ENCODE peak calls at places on chromosomes 7 and 10, in six cellular contexts. One of them, this sample, is unnamed.
A peak's percentile ranks its signal among the peaks of the same experiment; 100 is the strongest.

GRCh38 chr10:7119325-7120015 is 291.4 kb downstream of the SFMBT2 start:
- DNase-seq in GM12878: no peak
- DNase-seq in heart left ventricle: no peak
- DNase-seq in adrenal gland: no peak
- DNase-seq in HCT116: no peak
- DNase-seq in esophagus squamous epithelium: no peak
- DNase-seq in this sample: no peak

GRCh38 chr10:103548581-103549348 is 55.3 kb downstream of the NEURL1 start:
- DNase-seq in GM12878: no peak
- DNase-seq in esophagus squamous epithelium: no peak
- DNase-seq in HCT116: no peak
- DNase-seq in adrenal gland: no peak
- DNase-seq in heart left ventricle: no peak
- DNase-seq in this sample: peak; percentile 31

GRCh38 chr7:47846117-47846836 is 102.0 kb downstream of the PKD1L1 start:
- DNase-seq in adrenal gland: no peak
- DNase-seq in HCT116: peak; percentile 24
- DNase-seq in heart left ventricle: no peak
- DNase-seq in esophagus squamous epithelium: no peak
- DNase-seq in GM12878: no peak
- DNase-seq in this sample: no peak

GRCh38 chr10:86198271-86198670 is 168.3 kb downstream of the GRID1 start:
- DNase-seq in esophagus squamous epithelium: no peak
- DNase-seq in adrenal gland: no peak
- DNase-seq in heart left ventricle: no peak
- DNase-seq in GM12878: no peak
- DNase-seq in HCT116: no peak
- DNase-seq in this sample: peak; percentile 18

GRCh38 chr7:10571759-10572158 is 401.9 kb upstream of the PHF14 start:
- DNase-seq in HCT116: no peak
- DNase-seq in esophagus squamous epithelium: no peak
- DNase-seq in adrenal gland: no peak
- DNase-seq in GM12878: no peak
- DNase-seq in heart left ventricle: no peak
- DNase-seq in this sample: no peak

GRCh38 chr7:44157116-44158059 is 16.3 kb upstream of the MYL7 start:
- DNase-seq in esophagus squamous epithelium: no peak
- DNase-seq in heart left ventricle: no peak
- DNase-seq in adrenal gland: no peak
- DNase-seq in HCT116: no peak
- DNase-seq in GM12878: no peak
- DNase-seq in this sample: no peak

GRCh38 chr7:69367785-69368184 is 230.5 kb upstream of the AUTS2 start:
- DNase-seq in GM12878: no peak
- DNase-seq in adrenal gland: no peak
- DNase-seq in HCT116: no peak
- DNase-seq in heart left ventricle: no peak
- DNase-seq in esophagus squamous epithelium: no peak
- DNase-seq in this sample: no peak

GRCh38 chr10:52984169-52984568 is 211.6 kb upstream of the MBL2 start:
- DNase-seq in esophagus squamous epithelium: no peak
- DNase-seq in HCT116: no peak
- DNase-seq in heart left ventricle: no peak
- DNase-seq in GM12878: no peak
- DNase-seq in adrenal gland: no peak
- DNase-seq in this sample: no peak

GRCh38 chr10:88964360-88964759 is 11.8 kb upstream of the ACTA2 start:
- DNase-seq in GM12878: no peak
- DNase-seq in esophagus squamous epithelium: no peak
- DNase-seq in adrenal gland: no peak
- DNase-seq in heart left ventricle: no peak
- DNase-seq in HCT116: no peak
- DNase-seq in this sample: no peak

GRCh38 chr7:120609136-120609753 is 248.7 kb downstream of the TSPAN12 start:
- DNase-seq in esophagus squamous epithelium: no peak
- DNase-seq in heart left ventricle: no peak
- DNase-seq in adrenal gland: no peak
- DNase-seq in HCT116: no peak
- DNase-seq in GM12878: no peak
- DNase-seq in this sample: no peak

GRCh38 chr7:98836811-98837631 is 32.8 kb downstream of the TMEM130 start:
- DNase-seq in GM12878: no peak
- DNase-seq in esophagus squamous epithelium: no peak
- DNase-seq in heart left ventricle: peak; percentile 32
- DNase-seq in adrenal gland: no peak
- DNase-seq in HCT116: peak; percentile 59
- DNase-seq in this sample: no peak

GRCh38 chr7:18873674-18874341 is 243.6 kb downstream of the TWIST1 start:
- DNase-seq in esophagus squamous epithelium: no peak
- DNase-seq in adrenal gland: no peak
- DNase-seq in heart left ventricle: no peak
- DNase-seq in HCT116: no peak
- DNase-seq in GM12878: no peak
- DNase-seq in this sample: no peak

GRCh38 chr7:151060416-151061234 is 1.2 kb downstream of the SLC4A2 start:
- DNase-seq in esophagus squamous epithelium: no peak
- DNase-seq in heart left ventricle: no peak
- DNase-seq in GM12878: no peak
- DNase-seq in adrenal gland: peak; percentile 65
- DNase-seq in HCT116: no peak
- DNase-seq in this sample: no peak

GRCh38 chr10:19874791-19875190 is 58.6 kb downstream of the PLXDC2 start:
- DNase-seq in esophagus squamous epithelium: no peak
- DNase-seq in adrenal gland: peak; percentile 20
- DNase-seq in GM12878: no peak
- DNase-seq in HCT116: no peak
- DNase-seq in heart left ventricle: no peak
- DNase-seq in this sample: no peak

GRCh38 chr10:32961892-32962369 is 3.9 kb upstream of the ITGB1 start:
- DNase-seq in heart left ventricle: no peak
- DNase-seq in HCT116: peak; percentile 69
- DNase-seq in adrenal gland: no peak
- DNase-seq in GM12878: no peak
- DNase-seq in esophagus squamous epithelium: no peak
- DNase-seq in this sample: no peak

GRCh38 chr7:157014635-157015555 is 4.4 kb upstream of the MNX1 start:
- DNase-seq in GM12878: no peak
- DNase-seq in adrenal gland: no peak
- DNase-seq in esophagus squamous epithelium: no peak
- DNase-seq in heart left ventricle: no peak
- DNase-seq in HCT116: no peak
- DNase-seq in this sample: peak; percentile 48

GRCh38 chr10:130301026-130301892 is 165.1 kb downstream of the GLRX3 start:
- DNase-seq in esophagus squamous epithelium: peak; percentile 29
- DNase-seq in adrenal gland: peak; percentile 86
- DNase-seq in heart left ventricle: peak; percentile 43
- DNase-seq in GM12878: no peak
- DNase-seq in HCT116: no peak
- DNase-seq in this sample: no peak

GRCh38 chr7:131327626-131328386 is at the start of gene MKLN1:
- DNase-seq in adrenal gland: peak; percentile 88
- DNase-seq in HCT116: peak; percentile 72
- DNase-seq in esophagus squamous epithelium: peak; percentile 51
- DNase-seq in GM12878: peak; percentile 35
- DNase-seq in heart left ventricle: peak; percentile 94
- DNase-seq in this sample: peak; percentile 93
- TF ChIP-seq POLR2A in adrenal gland: peak; percentile 64
- TF ChIP-seq POLR2A in HCT116: peak; percentile 86
- TF ChIP-seq POLR2A in esophagus squamous epithelium: no peak
- TF ChIP-seq POLR2A in GM12878: peak; percentile 99
- TF ChIP-seq POLR2A in heart left ventricle: peak; percentile 70
- TF ChIP-seq POLR2A in this sample: peak; percentile 79

GRCh38 chr10:94066411-94066810 is 72.7 kb downstream of the PLCE1 start:
- DNase-seq in heart left ventricle: no peak
- DNase-seq in esophagus squamous epithelium: no peak
- DNase-seq in GM12878: no peak
- DNase-seq in adrenal gland: no peak
- DNase-seq in HCT116: no peak
- DNase-seq in this sample: no peak
- H3K4me1 ChIP-seq in heart left ventricle: peaks cover 17% of the 10 kb centered on the region
- H3K4me1 ChIP-seq in esophagus squamous epithelium: peaks cover 5% of the 10 kb centered on the region
- H3K4me1 ChIP-seq in GM12878: no peaks in the 10 kb centered on the region
- H3K4me1 ChIP-seq in adrenal gland: no peaks in the 10 kb centered on the region
- H3K4me1 ChIP-seq in HCT116: no peaks in the 10 kb centered on the region
- H3K4me1 ChIP-seq in this sample: no peaks in the 10 kb centered on the region

GRCh38 chr7:147992698-147993097 is 597.9 kb upstream of the C7orf33 start:
- DNase-seq in esophagus squamous epithelium: no peak
- DNase-seq in heart left ventricle: no peak
- DNase-seq in HCT116: no peak
- DNase-seq in GM12878: no peak
- DNase-seq in adrenal gland: no peak
- DNase-seq in this sample: no peak
- TF ChIP-seq POLR2A in esophagus squamous epithelium: no peak
- TF ChIP-seq POLR2A in heart left ventricle: no peak
- TF ChIP-seq POLR2A in HCT116: no peak
- TF ChIP-seq POLR2A in GM12878: no peak
- TF ChIP-seq POLR2A in adrenal gland: no peak
- TF ChIP-seq POLR2A in this sample: no peak

GRCh38 chr10:34698979-34699378 is 116.1 kb downstream of the PARD3 start:
- DNase-seq in HCT116: peak; percentile 34
- DNase-seq in GM12878: no peak
- DNase-seq in heart left ventricle: no peak
- DNase-seq in esophagus squamous epithelium: no peak
- DNase-seq in adrenal gland: peak; percentile 50
- DNase-seq in this sample: no peak
- H3K4me1 ChIP-seq in HCT116: peaks cover 64% of the 10 kb centered on the region
- H3K4me1 ChIP-seq in GM12878: no peaks in the 10 kb centered on the region
- H3K4me1 ChIP-seq in heart left ventricle: peaks cover 28% of the 10 kb centered on the region
- H3K4me1 ChIP-seq in esophagus squamous epithelium: peaks cover 88% of the 10 kb centered on the region
- H3K4me1 ChIP-seq in adrenal gland: peaks cover 18% of the 10 kb centered on the region
- H3K4me1 ChIP-seq in this sample: peaks cover 77% of the 10 kb centered on the region

GRCh38 chr10:68957284-68957615 is 1.3 kb downstream of the DDX21 start:
- DNase-seq in heart left ventricle: no peak
- DNase-seq in GM12878: no peak
- DNase-seq in adrenal gland: no peak
- DNase-seq in HCT116: no peak
- DNase-seq in esophagus squamous epithelium: no peak
- DNase-seq in this sample: no peak

GRCh38 chr10:68954904-68955303 is 1.1 kb upstream of the DDX21 start:
- DNase-seq in adrenal gland: no peak
- DNase-seq in HCT116: no peak
- DNase-seq in heart left ventricle: no peak
- DNase-seq in esophagus squamous epithelium: no peak
- DNase-seq in GM12878: no peak
- DNase-seq in this sample: no peak

GRCh38 chr10:68957654-68958053 is 1.7 kb downstream of the DDX21 start:
- DNase-seq in HCT116: no peak
- DNase-seq in adrenal gland: no peak
- DNase-seq in heart left ventricle: no peak
- DNase-seq in esophagus squamous epithelium: no peak
- DNase-seq in GM12878: no peak
- DNase-seq in this sample: no peak

GRCh38 chr10:68955414-68955785 is 570 bp upstream of the DDX21 start:
- DNase-seq in heart left ventricle: no peak
- DNase-seq in adrenal gland: no peak
- DNase-seq in HCT116: no peak
- DNase-seq in esophagus squamous epithelium: no peak
- DNase-seq in GM12878: no peak
- DNase-seq in this sample: no peak

GRCh38 chr10:68955786-68956532 is at the start of gene DDX21:
- DNase-seq in adrenal gland: peak; percentile 95
- DNase-seq in GM12878: peak; percentile 76
- DNase-seq in esophagus squamous epithelium: peak; percentile 74
- DNase-seq in HCT116: peak; percentile 88
- DNase-seq in heart left ventricle: peak; percentile 91
- DNase-seq in this sample: peak; percentile 95
- TF ChIP-seq POLR2A in adrenal gland: no peak
- TF ChIP-seq POLR2A in GM12878: peak; percentile 94
- TF ChIP-seq POLR2A in esophagus squamous epithelium: no peak
- TF ChIP-seq POLR2A in HCT116: peak; percentile 73
- TF ChIP-seq POLR2A in heart left ventricle: peak; percentile 52
- TF ChIP-seq POLR2A in this sample: no peak

DNA sequence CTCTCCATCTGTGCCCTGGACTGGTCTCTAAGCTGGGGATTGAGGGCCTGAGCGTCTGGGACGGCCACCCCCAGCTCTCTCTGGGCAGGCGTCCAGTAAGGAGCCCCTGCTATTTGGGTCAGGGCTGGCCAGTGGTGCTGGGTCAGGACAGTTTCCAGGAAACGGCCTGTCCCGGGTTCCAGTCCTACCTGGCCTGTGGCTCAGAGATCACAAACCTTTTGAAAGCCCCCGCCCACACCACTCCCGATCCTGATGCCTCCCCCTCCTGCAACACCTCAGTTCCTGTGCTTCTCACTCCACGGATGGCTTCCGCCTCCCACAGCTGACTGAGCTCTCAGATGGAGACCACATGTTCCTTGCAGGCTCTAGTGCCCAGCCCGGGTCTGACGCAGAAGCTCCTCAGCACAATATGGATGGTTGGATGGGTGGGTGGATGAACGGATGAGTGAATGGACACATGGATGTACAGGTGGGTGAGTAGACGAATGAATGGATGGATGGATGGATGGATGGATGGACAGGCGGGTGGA is 91.7 kb upstream of the PDGFA start:
- DNase-seq in HCT116: no peak
- DNase-seq in heart left ventricle: no peak
- DNase-seq in adrenal gland: no peak
- DNase-seq in esophagus squamous epithelium: no peak
- DNase-seq in GM12878: no peak
- DNase-seq in this sample: no peak
- H3K4me1 ChIP-seq in HCT116: no peaks in the 10 kb centered on the region
- H3K4me1 ChIP-seq in heart left ventricle: peaks cover 29% of the 10 kb centered on the region
- H3K4me1 ChIP-seq in adrenal gland: no peaks in the 10 kb centered on the region
- H3K4me1 ChIP-seq in esophagus squamous epithelium: peaks cover 54% of the 10 kb centered on the region
- H3K4me1 ChIP-seq in GM12878: peaks cover 8% of the 10 kb centered on the region
- H3K4me1 ChIP-seq in this sample: peaks cover 18% of the 10 kb centered on the region

DNA sequence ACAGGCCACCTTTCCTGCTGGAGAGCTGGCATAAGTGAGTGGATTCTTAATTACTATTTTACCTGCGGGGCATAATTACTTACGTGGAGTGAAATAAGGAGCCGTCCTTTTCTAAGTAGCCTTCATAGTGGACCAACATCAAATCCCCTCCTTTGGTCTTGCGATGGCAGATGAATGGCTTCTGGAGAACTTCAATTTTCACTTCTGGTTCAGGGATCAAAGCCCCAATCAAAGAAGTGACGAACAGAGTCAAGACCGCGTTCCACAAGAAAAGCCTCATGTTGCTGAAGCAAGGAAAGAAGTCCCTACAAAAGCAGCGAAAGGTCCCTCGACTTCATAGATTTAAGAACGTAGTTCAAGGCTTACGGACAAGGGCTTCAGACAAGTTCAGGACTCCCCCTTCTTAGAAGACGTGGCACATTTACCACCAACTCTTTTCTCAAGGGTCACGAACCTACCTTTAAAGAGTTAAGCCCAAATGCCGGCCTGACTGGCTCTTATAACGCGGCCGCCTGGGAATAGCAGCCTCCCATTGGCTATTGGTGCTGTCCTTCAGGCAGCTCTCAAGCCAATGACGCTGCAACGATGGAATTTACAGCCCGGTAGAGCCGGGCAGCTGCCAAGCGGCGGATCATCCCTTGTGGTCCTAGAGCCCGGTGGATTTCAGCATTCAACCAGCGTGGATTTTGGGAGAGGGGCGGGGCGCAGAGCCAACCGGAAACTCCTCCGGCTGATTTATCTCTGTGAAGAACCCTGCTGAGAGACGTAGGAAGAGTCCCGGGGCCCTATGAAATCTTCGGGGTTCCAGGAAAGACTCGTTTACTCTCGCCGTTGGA is at the start of gene FKBP14:
- DNase-seq in heart left ventricle: peak; percentile 98
- DNase-seq in GM12878: peak; percentile 94
- DNase-seq in adrenal gland: peak; percentile 99
- DNase-seq in HCT116: peak; percentile 99
- DNase-seq in esophagus squamous epithelium: peak; percentile 79
- DNase-seq in this sample: peak; percentile 99
- TF ChIP-seq POLR2A in heart left ventricle: no peak
- TF ChIP-seq POLR2A in GM12878: peak; percentile 81
- TF ChIP-seq POLR2A in adrenal gland: no peak
- TF ChIP-seq POLR2A in HCT116: peak; percentile 47
- TF ChIP-seq POLR2A in esophagus squamous epithelium: no peak
- TF ChIP-seq POLR2A in this sample: no peak